ENCODE peak calls at places on chromosomes 16 and 17, in six cellular contexts. L is transverse colon, V is GM12891, M is adrenal gland, G is esophagus squamous epithelium, N is tibial nerve. D is an unnamed sample.
A peak's percentile ranks its signal among the peaks of the same experiment; 100 is the strongest.

GRCh38 chr17:36679815-36680467 is 78.6 kb downstream of the MRM1 start:
- DNase-seq in L (no peak), V (no peak), M (no peak), G (no peak), N (no peak), D (no peak)

GRCh38 chr17:57256708-57257112 is 387 bp downstream of the MSI2 start:
- DNase-seq in L (peak; percentile 34), V (no peak), M (peak; percentile 69), G (no peak), N (peak; percentile 24), D (no peak)

GRCh38 chr16:1429631-1430030 is 1.2 kb upstream of the PERCC1 start:
- DNase-seq in L (no peak), V (no peak), M (no peak), G (no peak), N (no peak), D (no peak)

GRCh38 chr17:48952904-48953303 is 8.3 kb upstream of the SNF8 start:
- DNase-seq in L (no peak), V (no peak), M (no peak), G (no peak), N (no peak), D (peak; percentile 58)

GRCh38 chr16:24499193-24499814 is 40.1 kb upstream of the RBBP6 start:
- DNase-seq in L (peak; percentile 30), V (no peak), M (peak; percentile 19), G (no peak), N (no peak), D (no peak)

GRCh38 chr17:574061-574460 is 140.6 kb downstream of the VPS53 start:
- DNase-seq in L (no peak), V (no peak), M (peak; percentile 68), G (no peak), N (no peak), D (no peak)

GRCh38 chr17:57600092-57600491 is 145.0 kb downstream of the CCDC182 start:
- DNase-seq in L (no peak), V (no peak), M (no peak), G (no peak), N (no peak), D (no peak)

GRCh38 chr16:69890114-69890890 is 60.8 kb upstream of the CLEC18A start:
- DNase-seq in L (peak; percentile 68), V (no peak), M (peak; percentile 33), G (no peak), N (peak; percentile 56), D (no peak)

GRCh38 chr16:89309438-89310122 is 92.1 kb downstream of the ZNF778 start:
- DNase-seq in L (no peak), V (no peak), M (no peak), G (no peak), N (no peak), D (no peak)

GRCh38 chr17:73291260-73291801 is 20.5 kb downstream of the CDC42EP4 start:
- DNase-seq in L (peak; percentile 76), V (peak; percentile 55), M (peak; percentile 86), G (no peak), N (peak; percentile 75), D (peak; percentile 70)

GRCh38 chr16:84578538-84579126 is 39.2 kb downstream of the COTL1 start:
- DNase-seq in L (no peak), V (no peak), M (no peak), G (no peak), N (no peak), D (no peak)

GRCh38 chr17:43024407-43025289 is at the start of gene RND2:
- DNase-seq in L (peak; percentile 87), V (peak; percentile 91), M (peak; percentile 94), G (peak; percentile 44), N (peak; percentile 87), D (peak; percentile 40)
- TF ChIP-seq POLR2A in L (peak; percentile 21), V (no peak), M (no peak), G (no peak), N (peak; percentile 39), D (no peak)

DNA sequence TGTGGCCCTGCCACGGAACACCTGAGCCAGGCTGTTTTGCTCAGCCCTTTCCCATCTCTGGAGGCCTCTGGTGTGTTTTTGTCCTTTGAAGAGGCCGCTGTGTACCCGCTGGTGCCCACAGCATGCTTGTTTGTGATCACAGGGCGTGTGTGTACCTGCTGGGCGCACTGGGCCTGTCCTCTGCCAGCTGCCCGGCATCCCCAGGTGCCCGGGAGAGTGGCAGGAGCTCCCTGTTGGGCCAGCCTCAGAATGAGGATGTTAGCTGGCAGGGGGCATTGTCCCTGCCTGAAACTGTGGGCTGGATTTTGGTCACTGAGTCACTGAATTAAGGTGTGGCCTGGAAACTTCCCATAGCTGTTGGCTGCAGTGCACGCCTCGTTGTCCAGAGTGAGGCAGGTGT is 31.1 kb downstream of the BAIAP2 start:
- DNase-seq in L (no peak), V (no peak), M (no peak), G (no peak), N (no peak), D (no peak)
- TF ChIP-seq POLR2A in L (no peak), V (no peak), M (no peak), G (peak; percentile 12), N (no peak), D (no peak)

DNA sequence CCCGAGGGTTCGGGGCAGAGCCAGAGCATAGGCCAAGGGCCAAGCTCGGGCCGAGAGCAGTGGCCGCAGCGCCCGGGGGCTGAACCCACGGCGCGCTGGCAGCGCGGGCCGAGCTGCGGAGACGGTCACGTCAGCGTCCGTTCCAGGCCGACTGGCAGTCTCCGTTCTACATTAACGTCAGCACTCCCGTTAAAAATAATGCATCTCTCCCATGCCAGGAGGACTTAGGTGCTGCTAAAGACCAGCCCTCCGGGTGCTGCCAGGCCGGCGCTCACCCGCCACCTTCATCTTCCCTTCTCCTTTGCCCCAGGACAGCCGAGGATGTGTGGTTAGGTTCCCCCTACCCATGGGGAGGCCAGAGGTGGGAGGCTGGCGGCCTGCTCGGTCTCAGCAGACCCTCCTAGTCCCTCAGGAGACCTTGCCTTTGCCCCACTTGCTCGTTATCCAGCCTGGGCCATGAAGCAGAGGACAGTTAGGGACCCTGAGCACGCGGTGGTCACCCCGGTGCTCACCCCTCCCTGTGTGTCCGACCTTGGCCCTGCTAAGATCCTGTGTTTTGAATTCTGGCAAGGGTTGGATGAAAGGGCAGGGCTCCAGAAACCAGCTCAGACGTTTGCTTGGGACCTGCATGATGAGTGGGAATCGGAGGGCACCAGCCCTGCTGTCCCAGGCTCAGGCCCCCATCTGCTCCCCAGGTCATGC is 570 bp downstream of the MPG start:
- DNase-seq in L (no peak), V (peak; percentile 49), M (peak; percentile 71), G (no peak), N (no peak), D (no peak)
- TF ChIP-seq POLR2A in L (no peak), V (no peak), M (no peak), G (no peak), N (no peak), D (no peak)

DNA sequence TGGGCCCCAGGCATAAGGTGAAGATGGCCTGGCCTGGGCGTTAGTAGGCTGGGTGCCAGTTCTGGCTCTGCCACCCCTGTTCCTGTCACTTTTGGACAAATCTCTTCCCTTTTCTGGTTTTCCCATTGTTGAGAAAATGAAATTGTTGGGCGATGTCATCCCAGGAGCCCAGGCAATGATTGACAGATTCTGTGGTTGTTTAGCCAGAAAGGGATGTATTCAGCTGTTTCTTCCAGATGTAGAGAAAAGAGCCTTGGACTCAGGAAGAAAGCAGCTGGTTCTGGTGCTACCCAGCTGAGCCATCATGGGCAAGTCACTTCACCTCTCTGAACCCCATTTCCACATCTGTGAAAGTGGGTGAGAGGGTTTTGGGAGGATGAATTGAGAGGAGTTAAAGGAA is 60.1 kb upstream of the MRTFB start:
- DNase-seq in L (no peak), V (no peak), M (no peak), G (no peak), N (no peak), D (no peak)
- TF ChIP-seq POLR2A in L (no peak), V (no peak), M (no peak), G (no peak), N (no peak), D (no peak)

GRCh38 chr17:21284319-21285163 is at the start of gene MAP2K3:
- DNase-seq in L (peak; percentile 100), V (peak; percentile 98), M (peak; percentile 100), G (peak; percentile 98), N (peak; percentile 99), D (peak; percentile 88)
- TF ChIP-seq POLR2A in L (peak; percentile 77), V (peak; percentile 50), M (peak; percentile 99), G (peak; percentile 97), N (peak; percentile 85), D (peak; percentile 86)

GRCh38 chr16:27225536-27226360 is 22.4 kb downstream of the KDM8 start:
- DNase-seq in L (peak; percentile 65), V (no peak), M (no peak), G (no peak), N (no peak), D (no peak)
- TF ChIP-seq POLR2A in L (peak; percentile 17), V (no peak), M (no peak), G (no peak), N (no peak), D (no peak)

GRCh38 chr17:81865733-81866439 is 5.3 kb downstream of the ARHGDIA start:
- DNase-seq in L (peak; percentile 96), V (no peak), M (no peak), G (no peak), N (no peak), D (no peak)
- TF ChIP-seq POLR2A in L (peak; percentile 81), V (peak; percentile 76), M (no peak), G (no peak), N (no peak), D (peak; percentile 69)

GRCh38 chr17:4790705-4791088 is 1.9 kb downstream of the GLTPD2 start:
- DNase-seq in L (no peak), V (no peak), M (no peak), G (no peak), N (no peak), D (no peak)

GRCh38 chr17:4788807-4789700 is at the start of gene GLTPD2:
- DNase-seq in L (peak; percentile 19), V (no peak), M (no peak), G (no peak), N (no peak), D (no peak)

GRCh38 chr17:4789701-4789950 is 862 bp downstream of the GLTPD2 start:
- DNase-seq in L (no peak), V (no peak), M (no peak), G (no peak), N (no peak), D (no peak)

GRCh38 chr17:4788159-4788806 is 481 bp upstream of the GLTPD2 start:
- DNase-seq in L (no peak), V (no peak), M (no peak), G (no peak), N (no peak), D (no peak)

GRCh38 chr17:4789951-4790704 is 1.4 kb downstream of the GLTPD2 start:
- DNase-seq in L (peak; percentile 91), V (peak; percentile 96), M (peak; percentile 85), G (peak; percentile 24), N (peak; percentile 66), D (no peak)
- TF ChIP-seq POLR2A in L (peak; percentile 86), V (no peak), M (peak; percentile 92), G (peak; percentile 90), N (peak; percentile 41), D (peak; percentile 76)

GRCh38 chr17:38351412-38352222 is at the start of gene SOCS7:
- DNase-seq in L (peak; percentile 95), V (peak; percentile 89), M (peak; percentile 95), G (peak; percentile 29), N (peak; percentile 91), D (peak; percentile 58)
- TF ChIP-seq POLR2A in L (peak; percentile 76), V (peak; percentile 65), M (peak; percentile 67), G (peak; percentile 73), N (no peak), D (peak; percentile 94)